ENCODE peak calls at places on chromosomes 2 and 18, in five cellular contexts. H is H9; D is CD8-positive, alpha-beta memory T cell; B is ovary; A is colonic mucosa. Q is an unnamed sample.

GRCh38 chr2:187493877-187494568 is 46.0 kb upstream of the CALCRL start:
- DNase-seq in H (no peak), D (no peak), B (no peak), A (no peak), Q (no peak)

GRCh38 chr2:98886066-98886554 is 49.9 kb downstream of the CRACDL start:
- DNase-seq in H (no peak), D (no peak), B (no peak), A (no peak), Q (no peak)

GRCh38 chr2:100765481-100765880 is 54.5 kb upstream of the NPAS2 start:
- DNase-seq in H (no peak), D (no peak), B (no peak), A (no peak), Q (no peak)

GRCh38 chr2:84545030-84545429 is 28.7 kb downstream of the DNAH6 start:
- DNase-seq in H (no peak), D (no peak), B (no peak), A (no peak), Q (no peak)

GRCh38 chr18:2654828-2655152 is 736 bp upstream of the SMCHD1 start:
- DNase-seq in H (no peak), D (peak; percentile 88), B (no peak), A (no peak), Q (peak; percentile 72)

GRCh38 chr2:178241852-178242551 is 47.7 kb downstream of the OSBPL6 start:
- DNase-seq in H (no peak), D (no peak), B (peak; percentile 46), A (peak; percentile 54), Q (no peak)

GRCh38 chr2:147482590-147483292 is 362.1 kb upstream of the ACVR2A start:
- DNase-seq in H (no peak), D (no peak), B (no peak), A (no peak), Q (no peak)

GRCh38 chr18:33440384-33441043 is at the start of gene CCDC178:
- DNase-seq in H (peak; percentile 72), D (no peak), B (peak; percentile 79), A (no peak), Q (no peak)

GRCh38 chr2:216285641-216286156 is 86.6 kb downstream of the MARCHF4 start:
- DNase-seq in H (peak; percentile 47), D (no peak), B (no peak), A (no peak), Q (no peak)

GRCh38 chr2:180033993-180034894 is 27.1 kb upstream of the CWC22 start:
- DNase-seq in H (peak; percentile 58), D (no peak), B (no peak), A (no peak), Q (no peak)

GRCh38 chr2:28766070-28766469 is 14.4 kb downstream of the PPP1CB start:
- DNase-seq in H (no peak), D (no peak), B (no peak), A (no peak), Q (no peak)

GRCh38 chr2:44360749-44361329 is 455 bp downstream of the PREPL start:
- DNase-seq in H (no peak), D (no peak), B (no peak), A (peak; percentile 54), Q (no peak)

GRCh38 chr18:55477537-55478300 is 110.3 kb downstream of the TCF4 start:
- DNase-seq in H (no peak), D (peak; percentile 3), B (no peak), A (no peak), Q (no peak)

GRCh38 chr2:161956751-161957150 is 117.3 kb downstream of the DPP4 start:
- DNase-seq in H (no peak), D (peak; percentile 39), B (no peak), A (no peak), Q (no peak)

GRCh38 chr2:204177977-204178522 is 241.5 kb downstream of the ICOS start:
- DNase-seq in H (peak; percentile 68), D (peak; percentile 41), B (peak; percentile 54), A (peak; percentile 66), Q (peak; percentile 45)

GRCh38 chr18:63144748-63145147 is 174.8 kb downstream of the BCL2 start:
- DNase-seq in H (no peak), D (no peak), B (no peak), A (no peak), Q (no peak)

GRCh38 chr2:138223321-138223720 is 259.0 kb downstream of the HNMT start:
- DNase-seq in H (no peak), D (no peak), B (no peak), A (no peak), Q (no peak)

GRCh38 chr2:28358668-28359201 is 33.9 kb upstream of the FOSL2 start:
- DNase-seq in H (no peak), D (no peak), B (no peak), A (no peak), Q (no peak)

GRCh38 chr18:3029215-3029972 is 16.4 kb upstream of the LPIN2 start:
- DNase-seq in H (no peak), D (no peak), B (no peak), A (peak; percentile 33), Q (no peak)

GRCh38 chr2:9752441-9753275 is 90.6 kb upstream of the TAF1B start:
- DNase-seq in H (no peak), D (peak; percentile 57), B (peak; percentile 26), A (no peak), Q (peak; percentile 57)

GRCh38 chr2:148829618-148830017 is 45.4 kb upstream of the KIF5C start:
- DNase-seq in H (no peak), D (no peak), B (no peak), A (no peak), Q (no peak)

GRCh38 chr2:25543939-25544338 is 129.4 kb downstream of the DTNB start:
- DNase-seq in H (no peak), D (no peak), B (no peak), A (no peak), Q (no peak)

GRCh38 chr2:148642891-148643416 is 1.6 kb upstream of the EPC2 start:
- DNase-seq in H (no peak), D (no peak), B (no peak), A (peak; percentile 18), Q (no peak)

GRCh38 chr2:26251893-26252292 is 7.2 kb downstream of the HADHB start:
- DNase-seq in H (no peak), D (no peak), B (peak; percentile 53), A (no peak), Q (no peak)

GRCh38 chr18:55509631-55510372 is 78.2 kb downstream of the TCF4 start:
- DNase-seq in H (no peak), D (no peak), B (no peak), A (no peak), Q (no peak)

GRCh38 chr2:140580799-140581198 is 1550.0 kb downstream of the LRP1B start:
- DNase-seq in H (no peak), D (no peak), B (no peak), A (no peak), Q (no peak)

GRCh38 chr2:10038716-10039115 is 4.6 kb upstream of the KLF11 start:
- DNase-seq in H (no peak), D (no peak), B (no peak), A (no peak), Q (no peak)

GRCh38 chr18:70072678-70073077 is 125.0 kb upstream of the CD226 start:
- DNase-seq in H (no peak), D (peak; percentile 1), B (no peak), A (no peak), Q (no peak)

GRCh38 chr18:70195852-70196434 is 9.5 kb downstream of the RTTN start:
- DNase-seq in H (no peak), D (no peak), B (no peak), A (peak; percentile 25), Q (no peak)

GRCh38 chr18:59024829-59025228 is 114.9 kb upstream of the SEC11C start:
- DNase-seq in H (no peak), D (no peak), B (no peak), A (no peak), Q (no peak)

GRCh38 chr2:131154647-131155046 is 49.5 kb downstream of the PLEKHB2 start:
- DNase-seq in H (peak; percentile 41), D (no peak), B (no peak), A (no peak), Q (no peak)

GRCh38 chr2:186693446-186693842 is 416 bp upstream of the FAM171B start:
- DNase-seq in H (no peak), D (no peak), B (no peak), A (no peak), Q (no peak)

GRCh38 chr2:240491483-240491882 is 56.0 kb downstream of the GPC1 start:
- DNase-seq in H (no peak), D (no peak), B (no peak), A (no peak), Q (no peak)
- H3K9me3 ChIP-seq in H (no peaks in the 10 kb centered on the region), D (peaks cover 10% of the 10 kb centered on the region), B (no peaks in the 10 kb centered on the region), A (peaks cover 4% of the 10 kb centered on the region), Q (peaks cover 13% of the 10 kb centered on the region)

GRCh38 chr18:25326231-25327042 is 25.5 kb downstream of the ZNF521 start:
- DNase-seq in H (no peak), D (no peak), B (no peak), A (no peak), Q (no peak)
- H3K9me3 ChIP-seq in H (no peaks in the 10 kb centered on the region), D (no peaks in the 10 kb centered on the region), B (no peaks in the 10 kb centered on the region), A (no peaks in the 10 kb centered on the region), Q (no peaks in the 10 kb centered on the region)

GRCh38 chr2:2701176-2701781 is 370.2 kb upstream of the MYT1L start:
- DNase-seq in H (no peak), D (no peak), B (no peak), A (no peak), Q (no peak)
- H3K9me3 ChIP-seq in H (no peaks in the 10 kb centered on the region), D (no peaks in the 10 kb centered on the region), B (no peaks in the 10 kb centered on the region), A (no peaks in the 10 kb centered on the region), Q (no peaks in the 10 kb centered on the region)

GRCh38 chr18:22613788-22614187 is 196.1 kb upstream of the CTAGE1 start:
- DNase-seq in H (no peak), D (no peak), B (no peak), A (no peak), Q (no peak)
- H3K9me3 ChIP-seq in H (no peaks in the 10 kb centered on the region), D (no peaks in the 10 kb centered on the region), B (no peaks in the 10 kb centered on the region), A (no peaks in the 10 kb centered on the region), Q (no peaks in the 10 kb centered on the region)

GRCh38 chr18:65768379-65768778 is 17.6 kb downstream of the CDH7 start:
- DNase-seq in H (no peak), D (no peak), B (no peak), A (no peak), Q (no peak)
- H3K9me3 ChIP-seq in H (no peaks in the 10 kb centered on the region), D (no peaks in the 10 kb centered on the region), B (no peaks in the 10 kb centered on the region), A (no peaks in the 10 kb centered on the region), Q (peaks cover 4% of the 10 kb centered on the region)

DNA sequence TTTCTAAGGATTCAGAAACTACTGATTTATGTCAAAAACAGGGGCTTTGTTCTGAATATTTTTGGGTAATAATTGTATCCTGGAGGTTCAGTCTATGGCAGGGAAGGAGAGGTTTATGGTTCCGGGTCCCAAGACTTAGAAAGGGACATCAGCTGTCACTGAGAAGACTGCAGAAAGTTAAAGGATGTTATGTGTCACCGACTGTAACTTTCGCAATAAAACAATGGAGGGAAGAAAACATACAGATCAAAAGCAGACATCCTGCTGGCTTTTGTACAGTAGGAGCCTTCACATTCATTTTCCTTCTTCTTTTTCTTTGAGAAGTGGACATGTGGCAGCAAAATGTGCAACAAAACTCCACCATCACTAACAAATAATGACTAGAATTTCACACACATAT is 900.7 kb upstream of the SOX11 start:
- DNase-seq in H (no peak), D (no peak), B (no peak), A (no peak), Q (no peak)
- H3K9me3 ChIP-seq in H (no peaks in the 10 kb centered on the region), D (no peaks in the 10 kb centered on the region), B (no peaks in the 10 kb centered on the region), A (no peaks in the 10 kb centered on the region), Q (no peaks in the 10 kb centered on the region)

GRCh38 chr18:13703899-13704298 is 22.5 kb downstream of the FAM210A start:
- DNase-seq in H (no peak), D (no peak), B (no peak), A (no peak), Q (no peak)
- H3K9me3 ChIP-seq in H (peaks cover 21% of the 10 kb centered on the region), D (no peaks in the 10 kb centered on the region), B (no peaks in the 10 kb centered on the region), A (no peaks in the 10 kb centered on the region), Q (no peaks in the 10 kb centered on the region)